ENCODE peak calls at places on chromosomes 4 and X, in nine cellular contexts. P, E, O, B, U, T, A, S and C are unnamed samples.

GRCh38 chrX:54043696-54044125 is 562 bp downstream of the PHF8 start:
- DNase-seq in O (peak), U (peak), B (peak), E (no peak), T (peak), P (no peak), S (no peak), A (no peak), C (peak)

GRCh38 chr4:18185491-18185890 is 163.9 kb upstream of the LCORL start:
- DNase-seq in B (no peak), U (no peak), E (no peak), P (no peak), O (no peak), T (peak), A (no peak), S (no peak), C (no peak)

GRCh38 chr4:99960648-99961047 is 10.6 kb upstream of the H2AZ1 start:
- DNase-seq in O (no peak), T (no peak), S (no peak), A (no peak), E (no peak), P (no peak), U (no peak), B (no peak), C (no peak)

GRCh38 chr4:143511906-143512305 is 1.6 kb upstream of the SMARCA5 start:
- DNase-seq in B (no peak), P (no peak), O (no peak), T (no peak), E (no peak), A (no peak), S (no peak), U (no peak), C (no peak)

GRCh38 chr4:139817657-139818452 is 152.2 kb downstream of the MGST2 start:
- DNase-seq in P (no peak), T (no peak), S (no peak), E (no peak), B (no peak), A (peak), O (no peak), U (no peak), C (no peak)

GRCh38 chr4:8939887-8940742 is 68.5 kb upstream of the HMX1 start:
- DNase-seq in T (no peak), S (no peak), O (no peak), A (no peak), E (no peak), B (no peak), U (no peak), P (no peak), C (no peak)

GRCh38 chrX:105126201-105126600 is 94.3 kb downstream of the TEX13A start:
- DNase-seq in T (no peak), P (no peak), E (no peak), A (no peak), B (no peak), O (no peak), S (no peak), U (no peak), C (peak)

GRCh38 chrX:11787564-11787963 is 29.5 kb downstream of the MSL3 start:
- DNase-seq in S (no peak), A (peak), T (peak), U (peak), B (peak), E (no peak), P (peak), O (peak), C (peak)

GRCh38 chrX:632391-633042 is 1.9 kb downstream of the SHOX start:
- DNase-seq in A (no peak), P (no peak), T (no peak), O (no peak), S (no peak), B (no peak), E (no peak), U (no peak), C (no peak)

GRCh38 chr4:66577922-66578321 is 907.6 kb upstream of the EPHA5 start:
- DNase-seq in E (no peak), O (no peak), P (no peak), S (no peak), U (no peak), B (no peak), T (no peak), A (no peak), C (no peak)

GRCh38 chr4:87541956-87542709 is 13.0 kb upstream of the SPARCL1 start:
- DNase-seq in E (no peak), P (no peak), A (no peak), U (no peak), O (no peak), S (no peak), B (no peak), T (no peak), C (no peak)

GRCh38 chr4:87541521-87541920 is 12.3 kb upstream of the SPARCL1 start:
- DNase-seq in S (no peak), E (no peak), P (no peak), B (no peak), A (no peak), U (no peak), T (no peak), O (no peak), C (no peak)

GRCh38 chr4:87545052-87545451 is 15.9 kb upstream of the SPARCL1 start:
- DNase-seq in U (no peak), O (no peak), S (no peak), T (no peak), P (no peak), E (no peak), A (no peak), B (no peak), C (no peak)

GRCh38 chr4:87543835-87544461 is 14.8 kb upstream of the SPARCL1 start:
- DNase-seq in S (no peak), A (no peak), B (no peak), O (no peak), E (no peak), U (peak), T (peak), P (no peak), C (peak)

DNA sequence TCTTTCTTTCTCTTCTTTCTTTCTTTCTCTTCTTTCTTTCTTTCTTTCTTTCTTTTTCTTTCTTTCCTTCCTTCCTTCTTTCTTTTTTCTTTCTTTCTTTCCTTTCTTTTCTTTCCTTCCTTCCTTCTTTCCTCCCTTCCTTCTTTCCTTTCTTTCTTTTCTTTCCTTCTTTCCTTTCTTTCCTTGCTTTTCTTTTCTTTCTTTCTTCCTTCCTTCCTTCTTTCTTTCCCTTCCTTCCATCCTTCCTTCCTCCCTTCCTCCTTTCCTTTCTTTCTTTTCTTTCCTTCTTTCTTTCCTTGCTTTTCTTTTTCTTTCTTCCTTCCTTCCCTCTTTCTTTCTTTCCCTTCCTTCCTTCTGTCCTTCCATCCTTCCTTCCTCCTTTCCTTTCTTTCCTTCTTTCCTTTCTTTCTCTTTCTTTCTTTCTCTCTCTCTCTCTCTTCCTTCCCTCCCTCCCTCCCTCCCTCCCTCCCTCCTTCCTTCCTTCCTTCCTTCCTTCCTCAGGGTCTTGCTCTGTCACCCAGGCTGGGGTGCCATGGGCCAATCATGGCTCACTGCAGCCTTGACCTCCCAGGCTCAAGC is 13.6 kb upstream of the SPARCL1 start:
- DNase-seq in B (no peak), T (no peak), S (no peak), A (no peak), P (no peak), O (no peak), U (no peak), E (no peak), C (no peak)
- H3K4me3 ChIP-seq in B (no peak), T (no peak), S (no peak), A (no peak), P (no peak), O (no peak), U (no peak), E (no peak), C (no peak)

GRCh38 chr4:145797278-145797677 is 117.3 kb downstream of the C4orf51 start:
- DNase-seq in T (no peak), B (no peak), E (no peak), U (no peak), S (no peak), O (no peak), A (no peak), P (no peak), C (no peak)
- H3K4me3 ChIP-seq in T (no peak), B (no peak), E (no peak), U (no peak), S (no peak), O (no peak), A (no peak), P (no peak), C (no peak)

DNA sequence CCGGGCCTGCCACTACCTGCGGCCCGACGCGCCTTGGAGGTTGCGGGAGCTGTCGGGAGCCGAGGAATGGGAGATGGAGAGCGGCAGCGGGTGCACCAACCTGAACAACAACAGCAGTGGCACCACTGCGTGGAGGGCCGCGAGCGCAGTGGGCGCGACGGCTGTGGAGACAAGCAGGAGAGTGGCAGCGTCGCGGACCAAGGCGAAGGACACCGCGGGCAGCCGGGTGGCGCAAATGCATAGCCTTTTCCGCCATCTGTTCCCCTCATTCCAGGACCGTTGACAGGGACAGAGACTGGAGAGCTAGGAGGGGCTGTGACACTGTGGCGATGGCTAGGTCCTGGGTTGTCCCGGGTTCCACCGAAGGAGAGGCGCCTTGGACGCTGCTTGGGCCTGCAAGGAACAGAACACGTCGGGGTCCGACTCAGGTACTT is 962 bp downstream of the SOWAHD start:
- DNase-seq in E (no peak), U (no peak), T (no peak), O (no peak), S (peak), A (no peak), P (no peak), B (no peak), C (no peak)
- H3K4me3 ChIP-seq in E (no peak), U (no peak), T (peak), O (peak), S (no peak), A (peak), P (no peak), B (peak), C (no peak)

GRCh38 chr4:38723726-38724506 is 58.9 kb downstream of the TLR10 start:
- DNase-seq in O (no peak), T (no peak), U (no peak), E (no peak), A (no peak), B (no peak), P (no peak), S (no peak), C (no peak)
- H3K4me3 ChIP-seq in O (no peak), T (no peak), U (no peak), E (no peak), A (no peak), B (no peak), P (no peak), S (no peak), C (no peak)

DNA sequence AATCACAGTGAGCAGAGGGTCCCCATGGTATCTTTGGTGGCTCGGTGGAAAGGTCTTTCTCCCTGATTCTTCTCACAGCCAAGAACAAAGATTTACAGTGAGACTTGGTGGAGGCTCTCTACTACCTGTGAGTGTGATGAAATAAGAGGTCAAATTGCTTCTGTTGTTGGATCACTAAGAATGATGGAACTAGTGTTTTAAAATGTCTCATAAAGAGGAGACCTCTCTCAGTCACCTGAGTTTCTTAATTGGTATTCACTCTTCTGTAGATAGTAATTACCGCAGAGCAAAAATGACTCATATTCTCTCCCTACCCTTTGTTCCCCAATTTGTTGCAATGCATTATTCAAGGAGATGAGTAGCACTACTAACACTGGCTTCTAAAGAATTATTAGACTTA is 100.9 kb upstream of the TBC1D9 start:
- DNase-seq in P (no peak), O (no peak), S (no peak), T (peak), U (no peak), B (no peak), E (no peak), A (no peak), C (peak)
- H3K4me3 ChIP-seq in P (no peak), O (no peak), S (no peak), T (no peak), U (no peak), B (no peak), E (no peak), A (no peak), C (no peak)

GRCh38 chr4:304987-305680 is at the start of gene ZNF732:
- DNase-seq in T (no peak), B (no peak), U (peak), O (peak), E (no peak), S (no peak), P (no peak), A (no peak), C (peak)
- H3K4me3 ChIP-seq in T (no peak), B (no peak), U (peak), O (peak), E (peak), S (no peak), P (no peak), A (peak), C (peak)

GRCh38 chrX:9466711-9467110 is 1.9 kb downstream of the TBL1X start:
- DNase-seq in B (no peak), T (no peak), S (no peak), P (peak), U (no peak), A (no peak), E (no peak), O (no peak), C (no peak)
- H3K4me3 ChIP-seq in B (peak), T (peak), S (no peak), P (peak), U (peak), A (peak), E (peak), O (peak), C (peak)

GRCh38 chrX:9340619-9341304 is 124.1 kb upstream of the TBL1X start:
- DNase-seq in P (peak), S (no peak), A (peak), E (no peak), B (peak), T (peak), U (no peak), O (no peak), C (peak)
- H3K4me3 ChIP-seq in P (peak), S (no peak), A (peak), E (no peak), B (peak), T (peak), U (no peak), O (no peak), C (no peak)